ENCODE peak calls at places on chromosome 1, in five cellular contexts. N is fibroblast of lung, X is GM23338, H is PC-9, I is gastrocnemius medialis. B is an unnamed sample.

GRCh38 chr1:163084330-163084729 is 15.2 kb downstream of the RGS4 start:
- DNase-seq in H (no peak), N (peak; percentile 87), I (no peak), X (no peak), B (no peak)

GRCh38 chr1:20184481-20184900 is 1.4 kb upstream of the UBXN10 start:
- DNase-seq in N (no peak), I (no peak), X (peak; percentile 74), H (peak; percentile 68), B (no peak)

GRCh38 chr1:28062806-28063205 is 25.6 kb downstream of the EYA3 start:
- DNase-seq in I (no peak), X (no peak), N (peak; percentile 30), H (no peak), B (no peak)

GRCh38 chr1:151156515-151156819 is at the start of gene TNFAIP8L2:
- DNase-seq in I (peak; percentile 30), N (no peak), H (no peak), X (peak; percentile 44), B (no peak)

GRCh38 chr1:20228314-20228713 is 42.0 kb upstream of the PLA2G2C start:
- DNase-seq in X (no peak), I (no peak), H (no peak), N (no peak), B (no peak)

GRCh38 chr1:229221106-229222019 is 49.5 kb upstream of the RAB4A start:
- DNase-seq in H (peak; percentile 92), I (no peak), N (no peak), X (no peak), B (no peak)

GRCh38 chr1:205715628-205716027 is 34.4 kb downstream of the NUCKS1 start:
- DNase-seq in H (no peak), I (no peak), N (no peak), X (no peak), B (no peak)

GRCh38 chr1:60044881-60045280 is 28.7 kb downstream of the C1orf87 start:
- DNase-seq in X (no peak), I (no peak), H (no peak), N (no peak), B (no peak)

GRCh38 chr1:230377851-230378250 is 48.3 kb downstream of the PGBD5 start:
- DNase-seq in H (no peak), N (no peak), I (no peak), X (no peak), B (no peak)

GRCh38 chr1:208183977-208184901 is 59.9 kb downstream of the PLXNA2 start:
- DNase-seq in N (peak; percentile 86), X (no peak), H (peak; percentile 99), I (peak; percentile 75), B (no peak)

GRCh38 chr1:154880651-154881050 is 10.6 kb upstream of the KCNN3 start:
- DNase-seq in X (no peak), H (no peak), N (no peak), I (no peak), B (no peak)
- H3K27ac ChIP-seq in X (no peak overlapping the region), H (no peak overlapping the region), N (no peak overlapping the region), I (no peak overlapping the region), B (no peak overlapping the region)

GRCh38 chr1:31326461-31326860 is 29.6 kb downstream of the ZCCHC17 start:
- DNase-seq in X (no peak), H (no peak), I (no peak), N (no peak), B (no peak)

GRCh38 chr1:31324093-31324492 is 27.3 kb downstream of the ZCCHC17 start:
- DNase-seq in H (no peak), I (no peak), X (no peak), N (no peak), B (no peak)

GRCh38 chr1:31327381-31327780 is 30.5 kb downstream of the ZCCHC17 start:
- DNase-seq in N (peak; percentile 3), I (no peak), X (no peak), H (no peak), B (no peak)

GRCh38 chr1:31324992-31325391 is 28.2 kb downstream of the ZCCHC17 start:
- DNase-seq in I (no peak), X (no peak), N (no peak), H (no peak), B (no peak)
- H3K27ac ChIP-seq in I (no peak overlapping the region), X (no peak overlapping the region), N (no peak overlapping the region), H (no peak overlapping the region), B (no peak overlapping the region)

GRCh38 chr1:160642281-160642644 is 4.6 kb downstream of the SLAMF1 start:
- DNase-seq in H (no peak), X (no peak), I (no peak), N (no peak), B (no peak)

GRCh38 chr1:160639652-160640051 is 7.2 kb downstream of the SLAMF1 start:
- DNase-seq in I (no peak), H (no peak), X (no peak), N (no peak), B (no peak)

GRCh38 chr1:160640359-160641123 is 6.3 kb downstream of the SLAMF1 start:
- DNase-seq in N (no peak), I (no peak), H (no peak), X (no peak), B (no peak)

GRCh38 chr1:160643138-160643537 is 3.7 kb downstream of the SLAMF1 start:
- DNase-seq in H (no peak), I (no peak), N (no peak), X (no peak), B (no peak)

GRCh38 chr1:160641323-160642280 is 5.2 kb downstream of the SLAMF1 start:
- DNase-seq in H (no peak), X (no peak), N (no peak), I (no peak), B (no peak)
- H3K27ac ChIP-seq in H (no peak overlapping the region), X (no peak overlapping the region), N (no peak overlapping the region), I (no peak overlapping the region), B (no peak overlapping the region)

DNA sequence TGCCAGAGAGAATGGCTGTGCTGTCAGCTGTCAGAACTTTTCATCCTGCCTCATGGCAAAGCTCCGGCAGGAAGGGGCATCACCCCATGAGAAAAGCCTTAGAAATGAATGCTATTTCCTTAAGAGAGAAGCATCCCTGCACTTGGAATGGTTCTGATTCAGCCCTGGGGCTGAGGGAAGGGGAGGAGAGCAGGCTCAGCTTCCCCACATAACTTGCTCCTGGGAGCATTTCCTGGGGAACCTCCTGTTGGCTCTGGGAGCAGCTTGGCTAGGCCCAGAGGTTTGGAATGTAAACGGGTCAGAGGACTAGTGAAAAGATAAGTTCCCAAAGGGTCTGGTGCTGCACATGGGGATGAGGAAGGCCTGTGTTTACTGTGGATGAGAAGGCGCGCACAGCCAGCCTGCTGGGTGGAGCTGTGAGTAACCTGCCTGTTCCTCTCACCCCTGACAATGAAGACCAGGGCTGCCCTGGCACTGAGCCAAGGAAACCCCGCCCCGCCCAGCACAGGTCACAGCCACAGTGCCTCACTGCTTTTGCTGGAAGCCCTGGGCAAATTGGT is 5.0 kb downstream of the PRELP start:
- DNase-seq in H (peak; percentile 76), X (peak; percentile 36), I (peak; percentile 43), N (peak; percentile 90), B (peak; percentile 60)
- H3K27ac ChIP-seq in H (peak overlapping the region; percentile 3), X (no peak overlapping the region), I (peak overlapping the region; percentile 70), N (peak overlapping the region; percentile 85), B (peak overlapping the region; percentile 60)

GRCh38 chr1:59015708-59016107 is 231.9 kb upstream of the JUN start:
- DNase-seq in I (no peak), H (no peak), N (peak; percentile 85), X (no peak), B (no peak)
- H3K27ac ChIP-seq in I (peak overlapping the region; percentile 11), H (no peak overlapping the region), N (peak overlapping the region; percentile 67), X (no peak overlapping the region), B (no peak overlapping the region)

GRCh38 chr1:22829001-22829989 is 118.7 kb downstream of the EPHB2 start:
- DNase-seq in X (no peak), I (no peak), N (peak; percentile 62), H (no peak), B (peak; percentile 71)

GRCh38 chr1:22831729-22832413 is 121.2 kb downstream of the EPHB2 start:
- DNase-seq in N (peak; percentile 96), X (no peak), H (peak; percentile 94), I (no peak), B (no peak)

GRCh38 chr1:22828151-22828817 is 117.6 kb downstream of the EPHB2 start:
- DNase-seq in I (no peak), X (no peak), H (no peak), N (peak; percentile 71), B (no peak)

GRCh38 chr1:22830747-22831340 is 120.2 kb downstream of the EPHB2 start:
- DNase-seq in X (no peak), H (no peak), I (no peak), N (no peak), B (no peak)

GRCh38 chr1:22830131-22830566 is 119.5 kb downstream of the EPHB2 start:
- DNase-seq in I (no peak), X (no peak), H (no peak), N (no peak), B (no peak)
- H3K27ac ChIP-seq in I (no peak overlapping the region), X (no peak overlapping the region), H (peak overlapping the region; percentile 12), N (no peak overlapping the region), B (no peak overlapping the region)